ENCODE peak calls at places on chromosomes 13 and 19, in seven cellular contexts. R, F, B, Y, S, X and P are unnamed samples.

GRCh38 chr13:91313103-91313502 is 34.4 kb upstream of the MIR17HG start:
- DNase-seq in R (no peak), F (peak; percentile 16), B (no peak), Y (no peak), S (peak; percentile 55), X (no peak), P (no peak)

GRCh38 chr13:28540612-28541011 is 45.7 kb upstream of the FLT1 start:
- DNase-seq in R (no peak), F (no peak), B (no peak), Y (no peak), S (no peak), X (no peak), P (no peak)

GRCh38 chr19:29533578-29534544 is 8.1 kb downstream of the VSTM2B start:
- DNase-seq in R (no peak), F (no peak), B (no peak), Y (no peak), S (no peak), X (no peak), P (no peak)

GRCh38 chr19:49851456-49852259 is 699 bp downstream of the PTOV1 start:
- DNase-seq in R (peak; percentile 52), F (peak; percentile 80), B (peak; percentile 21), Y (peak; percentile 27), S (peak; percentile 28), X (no peak), P (no peak)

GRCh38 chr13:44064376-44064775 is 184.7 kb downstream of the LACC1 start:
- DNase-seq in R (no peak), F (no peak), B (no peak), Y (no peak), S (no peak), X (no peak), P (no peak)

GRCh38 chr19:42132030-42132628 is at the start of gene POU2F2:
- DNase-seq in R (peak; percentile 55), F (no peak), B (peak; percentile 81), Y (peak; percentile 88), S (peak; percentile 34), X (no peak), P (peak; percentile 66)

GRCh38 chr19:2552859-2553258 is 76.9 kb downstream of the GADD45B start:
- DNase-seq in R (no peak), F (no peak), B (peak; percentile 30), Y (peak; percentile 35), S (peak; percentile 95), X (no peak), P (peak; percentile 50)

GRCh38 chr13:113537909-113538688 is 46.5 kb upstream of the TFDP1 start:
- DNase-seq in R (no peak), F (no peak), B (no peak), Y (no peak), S (no peak), X (no peak), P (no peak)

GRCh38 chr19:49637865-49638350 is 2.0 kb downstream of the RRAS start:
- DNase-seq in R (peak; percentile 94), F (no peak), B (no peak), Y (no peak), S (no peak), X (peak; percentile 55), P (no peak)

GRCh38 chr19:41023193-41023592 is 32.1 kb downstream of the CYP2B6 start:
- DNase-seq in R (no peak), F (no peak), B (no peak), Y (no peak), S (no peak), X (no peak), P (no peak)

GRCh38 chr13:102089177-102089576 is 312.7 kb downstream of the FGF14 start:
- DNase-seq in R (no peak), F (no peak), B (no peak), Y (no peak), S (no peak), X (no peak), P (no peak)

GRCh38 chr13:52195052-52195837 is 35.8 kb upstream of the NEK3 start:
- DNase-seq in R (peak; percentile 69), F (peak; percentile 68), B (peak; percentile 30), Y (peak; percentile 37), S (peak; percentile 30), X (peak; percentile 53), P (peak; percentile 64)

GRCh38 chr19:32971012-32971595 is 654 bp downstream of the CEP89 start:
- DNase-seq in R (no peak), F (peak; percentile 24), B (no peak), Y (no peak), S (no peak), X (no peak), P (no peak)

GRCh38 chr13:114282143-114282685 is 813 bp downstream of the UPF3A start:
- DNase-seq in R (peak; percentile 32), F (peak; percentile 78), B (peak; percentile 11), Y (peak; percentile 23), S (peak; percentile 76), X (no peak), P (peak; percentile 30)

GRCh38 chr13:113486698-113487097 is 3.8 kb downstream of the DCUN1D2 start:
- DNase-seq in R (no peak), F (peak; percentile 51), B (no peak), Y (no peak), S (no peak), X (no peak), P (no peak)

DNA sequence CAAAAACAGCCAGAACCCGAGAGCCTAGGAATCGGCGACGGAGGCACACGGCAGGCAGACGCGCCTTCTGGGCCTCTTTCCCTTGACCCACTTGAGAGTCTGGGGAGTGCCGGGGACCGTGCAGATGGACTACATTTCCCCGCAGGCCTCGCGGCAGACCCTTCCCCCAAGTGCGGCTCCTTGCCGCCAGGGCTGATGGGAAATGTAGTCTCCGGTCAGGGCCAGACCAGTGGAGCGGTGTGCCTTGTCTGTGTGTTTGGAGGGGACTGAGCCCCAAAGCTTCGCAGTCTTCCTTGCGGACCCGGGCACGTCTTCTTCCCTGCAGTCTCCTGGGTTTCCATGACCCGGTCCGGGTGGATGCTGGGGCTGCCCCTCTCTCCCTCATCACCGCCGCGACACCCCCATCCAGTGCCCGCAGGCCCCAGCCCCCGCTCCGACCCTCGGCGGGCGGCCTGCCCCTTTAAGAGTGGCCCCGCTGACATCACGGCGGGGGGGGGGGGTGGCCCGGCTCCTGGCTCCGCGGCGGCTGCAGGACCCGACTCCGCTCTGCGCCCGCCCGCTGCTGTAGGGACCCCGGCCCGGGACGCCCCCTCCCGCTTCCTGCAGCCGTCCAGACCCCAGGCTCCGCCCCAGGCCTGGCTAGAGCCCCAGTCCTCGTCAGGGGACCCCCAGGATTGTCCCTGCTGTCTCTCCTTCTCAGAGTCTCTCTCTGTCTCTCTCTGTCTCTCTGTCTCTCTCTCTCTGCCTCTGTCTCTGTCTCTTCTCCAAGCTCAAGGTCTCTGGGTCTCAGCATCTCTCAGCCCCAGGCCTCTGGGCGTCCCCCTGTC is 759 bp upstream of the CACNG7 start:
- DNase-seq in R (peak; percentile 32), F (peak; percentile 89), B (no peak), Y (no peak), S (no peak), X (no peak), P (no peak)
- H3K27me3 ChIP-seq in R (peaks cover 36% of the 10 kb centered on the region), F (peaks cover 20% of the 10 kb centered on the region), B (peaks cover 36% of the 10 kb centered on the region), Y (peaks cover 10% of the 10 kb centered on the region), S (peaks cover 12% of the 10 kb centered on the region), X (peaks cover 22% of the 10 kb centered on the region), P (peaks cover 42% of the 10 kb centered on the region)

GRCh38 chr19:47144630-47145029 is 14.0 kb downstream of the SAE1 start:
- DNase-seq in R (no peak), F (no peak), B (no peak), Y (no peak), S (no peak), X (no peak), P (no peak)
- H3K27me3 ChIP-seq in R (no peaks in the 10 kb centered on the region), F (no peaks in the 10 kb centered on the region), B (no peaks in the 10 kb centered on the region), Y (no peaks in the 10 kb centered on the region), S (no peaks in the 10 kb centered on the region), X (no peaks in the 10 kb centered on the region), P (no peaks in the 10 kb centered on the region)

DNA sequence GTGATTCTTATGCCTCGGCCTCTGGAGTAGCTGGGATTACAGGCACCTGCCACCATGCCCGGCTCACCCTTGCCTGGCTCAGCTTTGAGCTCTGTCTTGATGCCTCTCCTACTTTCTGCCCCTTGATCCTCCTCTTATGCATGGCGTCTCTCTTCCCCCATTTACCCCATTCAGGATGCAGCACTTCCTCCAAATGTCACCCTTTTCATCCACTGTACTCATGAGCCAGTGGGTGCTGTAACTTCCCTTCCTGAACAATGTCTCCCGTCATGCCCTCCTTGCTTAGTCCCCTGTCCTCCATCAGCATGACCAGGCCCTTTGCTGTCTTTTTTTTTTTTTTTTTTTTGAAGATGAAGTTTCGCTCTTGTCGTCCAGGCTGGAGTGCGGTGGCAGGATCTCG is 3.4 kb upstream of the SIGLEC9 start:
- DNase-seq in R (no peak), F (no peak), B (no peak), Y (no peak), S (no peak), X (no peak), P (no peak)
- H3K27me3 ChIP-seq in R (no peaks in the 10 kb centered on the region), F (peaks cover 61% of the 10 kb centered on the region), B (no peaks in the 10 kb centered on the region), Y (no peaks in the 10 kb centered on the region), S (peaks cover 48% of the 10 kb centered on the region), X (no peaks in the 10 kb centered on the region), P (no peaks in the 10 kb centered on the region)

DNA sequence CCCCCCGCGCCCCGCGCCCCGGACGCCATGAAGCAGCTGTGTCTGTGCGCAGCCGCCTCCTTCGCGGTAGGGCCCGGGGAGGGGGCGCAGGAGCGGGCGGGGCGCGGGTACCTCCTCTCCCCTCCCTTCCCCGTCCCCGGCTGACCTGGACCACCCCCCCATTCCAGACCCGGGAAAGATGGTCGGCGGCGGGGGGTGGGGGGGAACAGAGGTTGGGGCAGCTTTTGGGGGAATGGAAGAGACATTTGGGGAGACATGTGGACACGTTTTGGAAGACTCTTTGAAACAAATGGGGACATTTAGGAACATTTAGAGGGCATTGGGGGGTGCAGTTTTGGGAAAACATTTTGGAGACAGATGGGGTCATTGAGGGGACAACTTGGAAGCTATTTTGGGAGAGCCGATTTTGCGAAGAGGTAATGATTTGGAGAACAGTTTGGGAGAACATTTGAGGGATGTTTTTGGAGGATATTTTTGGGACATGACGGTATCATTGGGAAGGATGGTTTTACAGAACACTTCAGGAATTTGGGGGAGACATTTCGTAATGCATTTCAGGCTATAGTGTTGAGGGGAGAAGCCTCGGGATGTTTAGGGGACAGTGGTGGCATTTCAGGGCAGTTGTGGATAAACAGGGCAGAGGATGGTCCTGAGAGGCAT is 16.1 kb downstream of the ANKRD24 start:
- DNase-seq in R (no peak), F (no peak), B (no peak), Y (no peak), S (no peak), X (no peak), P (no peak)
- H3K27me3 ChIP-seq in R (peaks cover 21% of the 10 kb centered on the region), F (peaks cover 80% of the 10 kb centered on the region), B (peaks cover 22% of the 10 kb centered on the region), Y (peaks cover 7% of the 10 kb centered on the region), S (peaks cover 95% of the 10 kb centered on the region), X (peaks cover 23% of the 10 kb centered on the region), P (peaks cover 20% of the 10 kb centered on the region)

DNA sequence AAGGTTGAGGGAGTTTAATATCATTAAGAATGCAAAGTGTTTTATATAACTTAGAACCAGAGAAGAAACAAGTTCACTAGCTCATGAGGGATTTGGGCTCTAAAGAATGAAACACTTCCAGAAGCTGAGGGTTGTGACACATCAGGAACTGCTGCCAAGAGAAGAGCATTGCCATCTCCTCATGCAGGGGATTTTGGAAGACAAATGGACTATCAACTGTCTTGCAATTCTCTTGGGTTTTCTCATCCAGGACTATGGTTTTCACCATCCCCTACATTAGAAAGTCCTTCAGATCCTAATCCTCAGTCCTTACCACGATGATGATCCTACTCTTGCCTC is 59.7 kb upstream of the KL start:
- DNase-seq in R (no peak), F (no peak), B (no peak), Y (no peak), S (no peak), X (no peak), P (no peak)
- H3K27me3 ChIP-seq in R (no peaks in the 10 kb centered on the region), F (peaks cover 4% of the 10 kb centered on the region), B (no peaks in the 10 kb centered on the region), Y (no peaks in the 10 kb centered on the region), S (no peaks in the 10 kb centered on the region), X (no peaks in the 10 kb centered on the region), P (no peaks in the 10 kb centered on the region)